ENCODE peak calls at places on chromosomes 5 and 9, in ten cellular contexts. B is breast epithelium; D is CD8-positive, alpha-beta T cell; J is heart right ventricle; K is activated CD8-positive, alpha-beta T cell treated with anti-CD3 and anti-CD28 coated beads for 36 hours; Z is AG04450; O is dorsolateral prefrontal cortex; Q is IMR-90; M is tibial artery; N is sigmoid colon. A is an unnamed sample.
A peak's percentile ranks its signal among the peaks of the same experiment; 100 is the strongest.

GRCh38 chr9:116798521-116798920 is 111.4 kb downstream of the TRIM32 start:
- DNase-seq in B (no peak), D (no peak), J (no peak), K (no peak), Z (no peak), O (no peak), Q (no peak), M (no peak), N (no peak), A (no peak)

GRCh38 chr5:135329913-135330797 is 68.9 kb downstream of the MACROH2A1 start:
- DNase-seq in B (no peak), D (no peak), J (no peak), K (no peak), Z (no peak), O (no peak), Q (no peak), M (no peak), N (no peak), A (no peak)

GRCh38 chr5:78983601-78984000 is 1.5 kb downstream of the ARSB start:
- DNase-seq in B (no peak), D (no peak), J (no peak), K (no peak), Z (no peak), O (no peak), Q (no peak), M (no peak), N (no peak), A (peak; percentile 55)

GRCh38 chr5:36156124-36156601 is 4.3 kb downstream of the SKP2 start:
- DNase-seq in B (no peak), D (no peak), J (no peak), K (no peak), Z (peak; percentile 43), O (no peak), Q (peak; percentile 60), M (no peak), N (no peak), A (no peak)

GRCh38 chr9:106307670-106308069 is 555.3 kb upstream of the ZNF462 start:
- DNase-seq in B (no peak), D (no peak), J (no peak), K (no peak), Z (no peak), O (no peak), Q (no peak), M (no peak), N (no peak), A (no peak)

GRCh38 chr5:128053291-128053954 is 30.1 kb upstream of the SLC12A2 start:
- DNase-seq in B (no peak), D (no peak), J (no peak), K (no peak), Z (peak; percentile 8), O (no peak), Q (peak; percentile 46), M (no peak), N (no peak), A (no peak)

GRCh38 chr5:74624931-74625505 is 15.5 kb downstream of the ENC1 start:
- DNase-seq in B (no peak), D (no peak), J (no peak), K (no peak), Z (no peak), O (no peak), Q (no peak), M (no peak), N (no peak), A (no peak)

GRCh38 chr5:146109379-146109778 is 4.0 kb upstream of the PLAC8L1 start:
- DNase-seq in B (no peak), D (no peak), J (no peak), K (no peak), Z (no peak), O (no peak), Q (no peak), M (no peak), N (no peak), A (no peak)

DNA sequence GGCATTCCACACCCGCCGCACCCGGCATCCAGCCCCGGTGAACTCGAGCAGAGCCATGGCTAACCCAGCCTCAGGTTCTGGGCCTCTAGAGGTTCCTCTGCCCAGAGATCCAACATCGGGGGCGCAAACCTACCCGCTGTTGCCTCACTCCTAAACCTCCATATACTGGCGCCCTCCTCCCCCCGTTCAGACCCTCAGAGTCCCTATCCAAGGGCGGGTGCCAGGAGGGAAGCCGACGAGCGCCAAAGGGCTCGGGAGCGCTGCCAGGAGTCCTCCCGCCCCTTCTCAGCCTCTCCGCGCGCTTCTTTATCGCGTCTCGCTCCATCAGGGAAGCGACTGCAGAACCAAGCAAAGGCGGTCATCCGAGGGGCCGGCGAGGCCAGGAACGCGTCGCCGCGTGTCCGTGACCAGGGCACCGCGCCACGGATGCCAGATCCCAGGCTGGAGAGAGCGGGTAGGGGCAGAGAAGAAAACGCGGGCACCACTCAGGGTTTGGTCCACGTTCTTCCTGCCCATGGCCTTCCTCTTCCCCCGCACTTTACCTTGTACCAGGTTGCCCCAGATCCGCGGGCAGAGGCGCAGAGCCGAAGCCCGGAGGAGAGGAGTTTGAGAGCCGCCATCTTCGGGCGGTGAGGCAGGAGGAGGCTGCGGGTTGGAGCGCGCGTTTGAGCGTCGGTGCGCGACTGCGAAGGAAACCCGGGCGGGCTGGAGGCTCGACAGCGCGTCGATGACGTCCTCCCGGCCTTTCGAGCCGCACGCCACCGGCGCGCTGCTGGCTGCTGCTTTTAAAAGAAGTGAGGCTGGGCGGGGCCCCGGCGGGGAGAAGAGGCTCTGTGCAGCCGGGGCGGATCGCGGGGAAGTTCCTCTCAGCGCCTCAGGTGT is at the start of gene OXCT1:
- DNase-seq in B (peak; percentile 76), D (peak; percentile 93), J (peak; percentile 75), K (peak; percentile 95), Z (peak; percentile 56), O (peak; percentile 43), Q (peak; percentile 80), M (peak; percentile 89), N (peak; percentile 93), A (peak; percentile 91)
- TF ChIP-seq CTCF in B (no peak), D (no peak), J (no peak), K (no peak), Z (no peak), O (no peak), Q (no peak), M (no peak), N (no peak), A (no peak)

GRCh38 chr9:136281421-136282271 is 22.2 kb downstream of the CCDC187 start:
- DNase-seq in B (no peak), D (no peak), J (no peak), K (no peak), Z (no peak), O (no peak), Q (no peak), M (no peak), N (no peak), A (no peak)

GRCh38 chr9:136284951-136285350 is 18.9 kb downstream of the CCDC187 start:
- DNase-seq in B (no peak), D (no peak), J (no peak), K (no peak), Z (no peak), O (no peak), Q (no peak), M (no peak), N (no peak), A (no peak)

GRCh38 chr9:136284311-136284710 is 19.6 kb downstream of the CCDC187 start:
- DNase-seq in B (no peak), D (no peak), J (no peak), K (no peak), Z (no peak), O (no peak), Q (no peak), M (no peak), N (no peak), A (no peak)

GRCh38 chr9:136282272-136282861 is 21.5 kb downstream of the CCDC187 start:
- DNase-seq in B (no peak), D (no peak), J (no peak), K (peak; percentile 47), Z (no peak), O (no peak), Q (no peak), M (no peak), N (no peak), A (no peak)

GRCh38 chr9:136283291-136284235 is 20.3 kb downstream of the CCDC187 start:
- DNase-seq in B (peak; percentile 66), D (peak; percentile 74), J (peak; percentile 78), K (peak; percentile 85), Z (peak; percentile 20), O (peak; percentile 71), Q (peak; percentile 52), M (peak; percentile 87), N (peak; percentile 85), A (peak; percentile 94)
- TF ChIP-seq CTCF in B (peak; percentile 80), D (peak; percentile 73), J (peak; percentile 82), K (peak; percentile 80), Z (peak; percentile 81), O (peak; percentile 91), Q (peak; percentile 90), M (peak; percentile 83), N (peak; percentile 86), A (peak; percentile 96)

GRCh38 chr9:109969559-109970237 is 189.7 kb downstream of the PALM2AKAP2 start:
- DNase-seq in B (no peak), D (no peak), J (peak; percentile 30), K (no peak), Z (no peak), O (no peak), Q (peak; percentile 28), M (no peak), N (no peak), A (no peak)

GRCh38 chr9:109967651-109968331 is 187.8 kb downstream of the PALM2AKAP2 start:
- DNase-seq in B (no peak), D (no peak), J (no peak), K (peak; percentile 16), Z (no peak), O (no peak), Q (no peak), M (no peak), N (no peak), A (no peak)

GRCh38 chr9:109968332-109968657 is 188.3 kb downstream of the PALM2AKAP2 start:
- DNase-seq in B (no peak), D (no peak), J (no peak), K (no peak), Z (no peak), O (no peak), Q (peak; percentile 29), M (no peak), N (no peak), A (no peak)

GRCh38 chr9:109966643-109967368 is 186.8 kb downstream of the PALM2AKAP2 start:
- DNase-seq in B (no peak), D (no peak), J (no peak), K (no peak), Z (no peak), O (no peak), Q (no peak), M (no peak), N (no peak), A (no peak)

DNA sequence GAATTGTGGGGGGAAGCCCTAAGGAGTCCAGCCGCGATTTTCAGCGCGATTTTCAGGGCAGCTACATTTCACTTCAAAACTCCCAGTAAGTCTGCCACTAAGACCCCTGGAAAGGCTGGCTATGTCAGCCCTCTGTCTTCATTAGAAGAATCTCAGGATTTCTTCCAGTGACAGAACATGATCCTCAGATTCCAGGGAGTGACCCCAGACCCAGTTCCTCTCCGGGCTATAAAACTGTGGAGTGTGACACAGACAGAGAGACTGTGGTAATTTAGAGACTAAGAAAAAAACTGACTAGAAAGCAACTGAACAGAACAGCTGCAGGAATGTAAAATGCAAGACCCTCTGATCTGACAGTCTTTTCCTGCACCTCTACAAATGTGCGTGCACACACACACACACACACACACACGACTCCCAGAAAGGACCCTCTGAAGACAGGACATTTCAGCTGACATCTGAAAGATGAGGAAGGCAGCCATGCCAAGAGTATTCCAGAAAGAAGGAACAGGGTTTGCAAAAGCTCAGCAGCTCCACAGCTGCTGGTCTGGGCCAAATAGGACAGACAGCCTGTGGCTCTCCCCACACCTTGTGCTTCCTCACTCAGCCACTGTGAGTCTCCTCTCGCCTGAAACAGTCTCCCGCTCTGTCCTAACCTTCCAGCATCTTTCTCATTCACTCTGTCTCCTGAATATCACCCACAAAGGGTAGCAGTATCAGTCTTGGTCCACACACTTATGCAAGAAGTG is 188.9 kb downstream of the PALM2AKAP2 start:
- DNase-seq in B (no peak), D (no peak), J (peak; percentile 38), K (no peak), Z (no peak), O (no peak), Q (peak; percentile 54), M (no peak), N (no peak), A (no peak)
- TF ChIP-seq CTCF in B (no peak), D (no peak), J (no peak), K (no peak), Z (peak; percentile 27), O (no peak), Q (peak; percentile 34), M (no peak), N (no peak), A (peak; percentile 44)

GRCh38 chr9:126293522-126293889 is 33.1 kb upstream of the MVB12B start:
- DNase-seq in B (no peak), D (no peak), J (no peak), K (peak; percentile 20), Z (no peak), O (no peak), Q (no peak), M (no peak), N (no peak), A (no peak)
- TF ChIP-seq CTCF in B (no peak), D (no peak), J (no peak), K (peak; percentile 32), Z (peak; percentile 25), O (peak; percentile 26), Q (peak; percentile 3), M (no peak), N (no peak), A (peak; percentile 46)

A was measured in GM13977.